ENCODE peak calls at places on chromosomes 6 and 20, in nine cellular contexts. One of them, this sample, is unnamed.

GRCh38 chr6:123009101-123009500 is 13.1 kb downstream of the CLVS2 start:
- DNase-seq in AG09319: no peak
- DNase-seq in IMR-90: no peak
- DNase-seq in MCF 10A: peak
- DNase-seq in left ventricle myocardium inferior: no peak
- DNase-seq in uterus: no peak
- DNase-seq in choroid plexus epithelial cell: no peak
- DNase-seq in ovary: no peak
- DNase-seq in colonic mucosa: no peak
- DNase-seq in this sample: no peak

GRCh38 chr6:122653094-122653493 is 42.9 kb downstream of the PKIB start:
- DNase-seq in AG09319: no peak
- DNase-seq in IMR-90: peak
- DNase-seq in MCF 10A: peak
- DNase-seq in left ventricle myocardium inferior: no peak
- DNase-seq in uterus: no peak
- DNase-seq in choroid plexus epithelial cell: peak
- DNase-seq in ovary: no peak
- DNase-seq in colonic mucosa: no peak
- DNase-seq in this sample: no peak

GRCh38 chr20:24965065-24965919 is 16.2 kb downstream of the CST7 start:
- DNase-seq in AG09319: no peak
- DNase-seq in IMR-90: no peak
- DNase-seq in MCF 10A: no peak
- DNase-seq in left ventricle myocardium inferior: no peak
- DNase-seq in uterus: no peak
- DNase-seq in choroid plexus epithelial cell: no peak
- DNase-seq in ovary: no peak
- DNase-seq in colonic mucosa: no peak
- DNase-seq in this sample: no peak

GRCh38 chr6:5855787-5856186 is 150.9 kb downstream of the NRN1 start:
- DNase-seq in AG09319: no peak
- DNase-seq in IMR-90: no peak
- DNase-seq in MCF 10A: no peak
- DNase-seq in left ventricle myocardium inferior: no peak
- DNase-seq in uterus: no peak
- DNase-seq in choroid plexus epithelial cell: no peak
- DNase-seq in ovary: no peak
- DNase-seq in colonic mucosa: no peak
- DNase-seq in this sample: peak

GRCh38 chr20:49987015-49987867 is 4.5 kb downstream of the SNAI1 start:
- DNase-seq in AG09319: no peak
- DNase-seq in IMR-90: peak
- DNase-seq in MCF 10A: no peak
- DNase-seq in left ventricle myocardium inferior: no peak
- DNase-seq in uterus: no peak
- DNase-seq in choroid plexus epithelial cell: peak
- DNase-seq in ovary: no peak
- DNase-seq in colonic mucosa: no peak
- DNase-seq in this sample: no peak

GRCh38 chr6:15508363-15509330 is 154.2 kb downstream of the DTNBP1 start:
- DNase-seq in AG09319: no peak
- DNase-seq in IMR-90: peak
- DNase-seq in MCF 10A: no peak
- DNase-seq in left ventricle myocardium inferior: no peak
- DNase-seq in uterus: no peak
- DNase-seq in choroid plexus epithelial cell: no peak
- DNase-seq in ovary: no peak
- DNase-seq in colonic mucosa: no peak
- DNase-seq in this sample: no peak

GRCh38 chr6:16965679-16966078 is 136.2 kb upstream of the STMND1 start:
- DNase-seq in AG09319: no peak
- DNase-seq in IMR-90: no peak
- DNase-seq in MCF 10A: no peak
- DNase-seq in left ventricle myocardium inferior: no peak
- DNase-seq in uterus: no peak
- DNase-seq in choroid plexus epithelial cell: no peak
- DNase-seq in ovary: no peak
- DNase-seq in colonic mucosa: no peak
- DNase-seq in this sample: no peak

GRCh38 chr6:45626087-45626891 is 248.6 kb upstream of the SUPT3H start:
- DNase-seq in AG09319: peak
- DNase-seq in IMR-90: peak
- DNase-seq in MCF 10A: peak
- DNase-seq in left ventricle myocardium inferior: no peak
- DNase-seq in uterus: no peak
- DNase-seq in choroid plexus epithelial cell: peak
- DNase-seq in ovary: no peak
- DNase-seq in colonic mucosa: no peak
- DNase-seq in this sample: no peak

GRCh38 chr6:140380371-140381218 is 1006.1 kb upstream of the CITED2 start:
- DNase-seq in AG09319: peak
- DNase-seq in IMR-90: peak
- DNase-seq in MCF 10A: peak
- DNase-seq in left ventricle myocardium inferior: no peak
- DNase-seq in uterus: no peak
- DNase-seq in choroid plexus epithelial cell: peak
- DNase-seq in ovary: no peak
- DNase-seq in colonic mucosa: no peak
- DNase-seq in this sample: no peak

GRCh38 chr6:1758076-1758679 is 148.5 kb downstream of the FOXC1 start:
- DNase-seq in AG09319: no peak
- DNase-seq in IMR-90: peak
- DNase-seq in MCF 10A: no peak
- DNase-seq in left ventricle myocardium inferior: no peak
- DNase-seq in uterus: no peak
- DNase-seq in choroid plexus epithelial cell: no peak
- DNase-seq in ovary: no peak
- DNase-seq in colonic mucosa: no peak
- DNase-seq in this sample: no peak

GRCh38 chr20:36273414-36274247 is 32.5 kb upstream of the DLGAP4 start:
- DNase-seq in AG09319: no peak
- DNase-seq in IMR-90: peak
- DNase-seq in MCF 10A: peak
- DNase-seq in left ventricle myocardium inferior: no peak
- DNase-seq in uterus: no peak
- DNase-seq in choroid plexus epithelial cell: peak
- DNase-seq in ovary: no peak
- DNase-seq in colonic mucosa: no peak
- DNase-seq in this sample: no peak

GRCh38 chr6:82246802-82247633 is 526 bp downstream of the IBTK start:
- DNase-seq in AG09319: no peak
- DNase-seq in IMR-90: peak
- DNase-seq in MCF 10A: peak
- DNase-seq in left ventricle myocardium inferior: peak
- DNase-seq in uterus: peak
- DNase-seq in choroid plexus epithelial cell: peak
- DNase-seq in ovary: peak
- DNase-seq in colonic mucosa: peak
- DNase-seq in this sample: peak

GRCh38 chr6:2633763-2634150 is 117.0 kb downstream of the MYLK4 start:
- DNase-seq in AG09319: no peak
- DNase-seq in IMR-90: no peak
- DNase-seq in MCF 10A: no peak
- DNase-seq in left ventricle myocardium inferior: no peak
- DNase-seq in uterus: no peak
- DNase-seq in choroid plexus epithelial cell: no peak
- DNase-seq in ovary: no peak
- DNase-seq in colonic mucosa: no peak
- DNase-seq in this sample: no peak

GRCh38 chr6:117496383-117496990 is 14.0 kb downstream of the DCBLD1 start:
- DNase-seq in AG09319: no peak
- DNase-seq in IMR-90: peak
- DNase-seq in MCF 10A: peak
- DNase-seq in left ventricle myocardium inferior: no peak
- DNase-seq in uterus: no peak
- DNase-seq in choroid plexus epithelial cell: peak
- DNase-seq in ovary: no peak
- DNase-seq in colonic mucosa: no peak
- DNase-seq in this sample: no peak

GRCh38 chr6:706161-706560 is 13.2 kb upstream of the EXOC2 start:
- DNase-seq in AG09319: no peak
- DNase-seq in IMR-90: no peak
- DNase-seq in MCF 10A: peak
- DNase-seq in left ventricle myocardium inferior: no peak
- DNase-seq in uterus: no peak
- DNase-seq in choroid plexus epithelial cell: peak
- DNase-seq in ovary: no peak
- DNase-seq in colonic mucosa: no peak
- DNase-seq in this sample: no peak

GRCh38 chr6:136719280-136720044 is 72.8 kb downstream of the MAP3K5 start:
- DNase-seq in AG09319: no peak
- DNase-seq in IMR-90: peak
- DNase-seq in MCF 10A: no peak
- DNase-seq in left ventricle myocardium inferior: no peak
- DNase-seq in uterus: no peak
- DNase-seq in choroid plexus epithelial cell: no peak
- DNase-seq in ovary: no peak
- DNase-seq in colonic mucosa: no peak
- DNase-seq in this sample: no peak

GRCh38 chr6:43871933-43872332 is 101.9 kb downstream of the VEGFA start:
- DNase-seq in AG09319: no peak
- DNase-seq in IMR-90: no peak
- DNase-seq in MCF 10A: no peak
- DNase-seq in left ventricle myocardium inferior: no peak
- DNase-seq in uterus: no peak
- DNase-seq in choroid plexus epithelial cell: no peak
- DNase-seq in ovary: no peak
- DNase-seq in colonic mucosa: no peak
- DNase-seq in this sample: no peak

GRCh38 chr6:49513153-49513989 is 13.6 kb downstream of the GLYATL3 start:
- DNase-seq in AG09319: no peak
- DNase-seq in IMR-90: peak
- DNase-seq in MCF 10A: no peak
- DNase-seq in left ventricle myocardium inferior: no peak
- DNase-seq in uterus: no peak
- DNase-seq in choroid plexus epithelial cell: peak
- DNase-seq in ovary: no peak
- DNase-seq in colonic mucosa: no peak
- DNase-seq in this sample: no peak

GRCh38 chr20:10492844-10493243 is 57.7 kb downstream of the SLX4IP start:
- DNase-seq in AG09319: no peak
- DNase-seq in IMR-90: no peak
- DNase-seq in MCF 10A: no peak
- DNase-seq in left ventricle myocardium inferior: no peak
- DNase-seq in uterus: no peak
- DNase-seq in choroid plexus epithelial cell: no peak
- DNase-seq in ovary: no peak
- DNase-seq in colonic mucosa: no peak
- DNase-seq in this sample: no peak
- TF ChIP-seq CTCF in AG09319: no peak
- TF ChIP-seq CTCF in IMR-90: no peak
- TF ChIP-seq CTCF in MCF 10A: no peak
- TF ChIP-seq CTCF in left ventricle myocardium inferior: no peak
- TF ChIP-seq CTCF in uterus: no peak
- TF ChIP-seq CTCF in choroid plexus epithelial cell: no peak
- TF ChIP-seq CTCF in ovary: no peak
- TF ChIP-seq CTCF in colonic mucosa: no peak
- TF ChIP-seq CTCF in this sample: no peak

DNA sequence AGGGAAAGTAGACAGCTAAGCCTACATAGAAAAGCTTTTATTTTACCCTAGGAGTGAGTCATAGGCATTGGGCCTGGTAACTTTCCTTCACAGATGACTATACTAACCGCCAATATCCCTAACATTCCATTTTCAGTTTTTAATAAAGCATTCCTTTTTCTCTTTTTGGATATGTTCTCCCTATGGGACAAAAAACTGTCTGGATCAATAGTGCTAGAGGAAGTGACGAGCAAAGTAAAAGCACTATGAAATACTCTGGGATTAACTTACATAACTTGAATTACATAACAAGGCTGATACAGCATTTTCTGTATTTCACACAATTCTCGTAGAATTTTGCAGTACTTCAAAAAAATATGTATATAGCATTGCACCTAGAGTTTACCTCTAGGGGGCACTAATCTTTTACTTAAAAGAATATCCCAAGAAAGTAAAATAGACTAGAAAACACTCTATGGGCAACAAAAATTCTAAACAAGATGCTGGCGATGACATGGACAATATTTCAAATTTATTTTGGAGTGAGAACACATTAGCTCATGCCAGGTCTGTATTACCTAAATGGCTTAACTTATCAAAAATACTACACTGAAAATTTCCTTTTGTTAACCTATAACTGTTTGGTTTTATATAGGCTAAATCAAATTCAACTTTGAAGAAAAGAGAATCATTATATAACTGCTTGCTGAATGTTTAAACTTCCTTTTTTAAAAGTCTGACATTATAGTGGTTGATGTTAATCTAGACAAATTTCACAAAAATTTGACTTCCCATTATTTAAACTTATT is 66.3 kb upstream of the DST start:
- DNase-seq in AG09319: no peak
- DNase-seq in IMR-90: peak
- DNase-seq in MCF 10A: peak
- DNase-seq in left ventricle myocardium inferior: no peak
- DNase-seq in uterus: no peak
- DNase-seq in choroid plexus epithelial cell: peak
- DNase-seq in ovary: no peak
- DNase-seq in colonic mucosa: no peak
- DNase-seq in this sample: no peak
- TF ChIP-seq CTCF in AG09319: peak
- TF ChIP-seq CTCF in IMR-90: peak
- TF ChIP-seq CTCF in MCF 10A: peak
- TF ChIP-seq CTCF in left ventricle myocardium inferior: peak
- TF ChIP-seq CTCF in uterus: peak
- TF ChIP-seq CTCF in choroid plexus epithelial cell: peak
- TF ChIP-seq CTCF in ovary: peak
- TF ChIP-seq CTCF in colonic mucosa: peak
- TF ChIP-seq CTCF in this sample: peak

GRCh38 chr6:77930945-77931344 is 278.1 kb downstream of the MEI4 start:
- DNase-seq in AG09319: no peak
- DNase-seq in IMR-90: no peak
- DNase-seq in MCF 10A: no peak
- DNase-seq in left ventricle myocardium inferior: no peak
- DNase-seq in uterus: no peak
- DNase-seq in choroid plexus epithelial cell: no peak
- DNase-seq in ovary: no peak
- DNase-seq in colonic mucosa: no peak
- DNase-seq in this sample: no peak

GRCh38 chr6:77930382-77930781 is 277.5 kb downstream of the MEI4 start:
- DNase-seq in AG09319: no peak
- DNase-seq in IMR-90: no peak
- DNase-seq in MCF 10A: no peak
- DNase-seq in left ventricle myocardium inferior: no peak
- DNase-seq in uterus: no peak
- DNase-seq in choroid plexus epithelial cell: no peak
- DNase-seq in ovary: no peak
- DNase-seq in colonic mucosa: no peak
- DNase-seq in this sample: no peak

GRCh38 chr6:77926198-77926752 is 273.4 kb downstream of the MEI4 start:
- DNase-seq in AG09319: no peak
- DNase-seq in IMR-90: no peak
- DNase-seq in MCF 10A: peak
- DNase-seq in left ventricle myocardium inferior: no peak
- DNase-seq in uterus: no peak
- DNase-seq in choroid plexus epithelial cell: peak
- DNase-seq in ovary: no peak
- DNase-seq in colonic mucosa: no peak
- DNase-seq in this sample: no peak
- TF ChIP-seq CTCF in AG09319: no peak
- TF ChIP-seq CTCF in IMR-90: no peak
- TF ChIP-seq CTCF in MCF 10A: peak
- TF ChIP-seq CTCF in left ventricle myocardium inferior: no peak
- TF ChIP-seq CTCF in uterus: no peak
- TF ChIP-seq CTCF in choroid plexus epithelial cell: peak
- TF ChIP-seq CTCF in ovary: no peak
- TF ChIP-seq CTCF in colonic mucosa: no peak
- TF ChIP-seq CTCF in this sample: no peak

GRCh38 chr6:120405947-120406346 is 928.3 kb downstream of the TBC1D32 start:
- DNase-seq in AG09319: no peak
- DNase-seq in IMR-90: no peak
- DNase-seq in MCF 10A: peak
- DNase-seq in left ventricle myocardium inferior: no peak
- DNase-seq in uterus: no peak
- DNase-seq in choroid plexus epithelial cell: no peak
- DNase-seq in ovary: no peak
- DNase-seq in colonic mucosa: no peak
- DNase-seq in this sample: no peak
- TF ChIP-seq CTCF in AG09319: no peak
- TF ChIP-seq CTCF in IMR-90: no peak
- TF ChIP-seq CTCF in MCF 10A: peak
- TF ChIP-seq CTCF in left ventricle myocardium inferior: no peak
- TF ChIP-seq CTCF in uterus: no peak
- TF ChIP-seq CTCF in choroid plexus epithelial cell: peak
- TF ChIP-seq CTCF in ovary: no peak
- TF ChIP-seq CTCF in colonic mucosa: no peak
- TF ChIP-seq CTCF in this sample: no peak

This sample was measured in left lung.